ENCODE peak calls at places on chromosomes 6 and 20, in seven cellular contexts. One of them, this sample, is unnamed.

GRCh38 chr20:57473246-57474042 is 51.5 kb downstream of the CTCFL start:
- DNase-seq in fibroblast of lung: peak; percentile 11
- DNase-seq in mesendoderm: no peak
- DNase-seq in Peyer's patch: no peak
- DNase-seq in kidney: peak; percentile 70
- DNase-seq in stomach: no peak
- DNase-seq in esophagus squamous epithelium: no peak
- DNase-seq in this sample: no peak

GRCh38 chr6:148530394-148530923 is 187.8 kb downstream of the SASH1 start:
- DNase-seq in fibroblast of lung: peak; percentile 96
- DNase-seq in esophagus squamous epithelium: no peak
- DNase-seq in Peyer's patch: no peak
- DNase-seq in stomach: no peak
- DNase-seq in kidney: no peak
- DNase-seq in mesendoderm: peak; percentile 85
- DNase-seq in this sample: peak; percentile 81

GRCh38 chr6:165662671-165663282 is at the start of gene PDE10A:
- DNase-seq in esophagus squamous epithelium: no peak
- DNase-seq in stomach: peak; percentile 39
- DNase-seq in mesendoderm: peak; percentile 74
- DNase-seq in kidney: peak; percentile 85
- DNase-seq in Peyer's patch: no peak
- DNase-seq in fibroblast of lung: peak; percentile 19
- DNase-seq in this sample: no peak

GRCh38 chr6:142947702-142948480 is 2.9 kb upstream of the HIVEP2 start:
- DNase-seq in fibroblast of lung: no peak
- DNase-seq in kidney: no peak
- DNase-seq in Peyer's patch: no peak
- DNase-seq in stomach: no peak
- DNase-seq in mesendoderm: no peak
- DNase-seq in esophagus squamous epithelium: no peak
- DNase-seq in this sample: no peak

GRCh38 chr6:43399932-43400487 is 27.3 kb upstream of the ABCC10 start:
- DNase-seq in kidney: no peak
- DNase-seq in esophagus squamous epithelium: no peak
- DNase-seq in fibroblast of lung: no peak
- DNase-seq in stomach: no peak
- DNase-seq in mesendoderm: no peak
- DNase-seq in Peyer's patch: no peak
- DNase-seq in this sample: no peak

GRCh38 chr20:49045440-49046086 is 549 bp upstream of the CSE1L start:
- DNase-seq in Peyer's patch: no peak
- DNase-seq in fibroblast of lung: no peak
- DNase-seq in stomach: peak; percentile 37
- DNase-seq in kidney: no peak
- DNase-seq in mesendoderm: peak; percentile 32
- DNase-seq in esophagus squamous epithelium: no peak
- DNase-seq in this sample: no peak

GRCh38 chr6:18022398-18023231 is 35.2 kb upstream of the KIF13A start:
- DNase-seq in Peyer's patch: no peak
- DNase-seq in fibroblast of lung: peak; percentile 87
- DNase-seq in kidney: no peak
- DNase-seq in stomach: no peak
- DNase-seq in esophagus squamous epithelium: no peak
- DNase-seq in mesendoderm: peak; percentile 95
- DNase-seq in this sample: no peak

GRCh38 chr6:11762782-11763459 is 15.7 kb downstream of the ADTRP start:
- DNase-seq in esophagus squamous epithelium: no peak
- DNase-seq in mesendoderm: no peak
- DNase-seq in Peyer's patch: no peak
- DNase-seq in fibroblast of lung: peak; percentile 70
- DNase-seq in kidney: no peak
- DNase-seq in stomach: no peak
- DNase-seq in this sample: no peak

GRCh38 chr6:134938896-134939295 is 11.0 kb downstream of the ALDH8A1 start:
- DNase-seq in esophagus squamous epithelium: no peak
- DNase-seq in kidney: no peak
- DNase-seq in fibroblast of lung: peak; percentile 11
- DNase-seq in Peyer's patch: no peak
- DNase-seq in mesendoderm: no peak
- DNase-seq in stomach: no peak
- DNase-seq in this sample: no peak

GRCh38 chr6:165443462-165443861 is 134.1 kb upstream of the C6orf118 start:
- DNase-seq in mesendoderm: no peak
- DNase-seq in esophagus squamous epithelium: no peak
- DNase-seq in fibroblast of lung: no peak
- DNase-seq in stomach: no peak
- DNase-seq in kidney: no peak
- DNase-seq in Peyer's patch: no peak
- DNase-seq in this sample: no peak

GRCh38 chr20:45300961-45301360 is 5.7 kb upstream of the RBPJL start:
- DNase-seq in stomach: no peak
- DNase-seq in fibroblast of lung: peak; percentile 14
- DNase-seq in Peyer's patch: no peak
- DNase-seq in mesendoderm: peak; percentile 95
- DNase-seq in kidney: no peak
- DNase-seq in esophagus squamous epithelium: no peak
- DNase-seq in this sample: no peak

GRCh38 chr6:31582230-31582601 is at the start of gene LTB:
- DNase-seq in esophagus squamous epithelium: no peak
- DNase-seq in kidney: no peak
- DNase-seq in stomach: no peak
- DNase-seq in fibroblast of lung: no peak
- DNase-seq in Peyer's patch: no peak
- DNase-seq in mesendoderm: no peak
- DNase-seq in this sample: no peak

GRCh38 chr20:59385038-59385437 is 84.6 kb downstream of the EDN3 start:
- DNase-seq in mesendoderm: no peak
- DNase-seq in esophagus squamous epithelium: no peak
- DNase-seq in stomach: no peak
- DNase-seq in Peyer's patch: no peak
- DNase-seq in kidney: no peak
- DNase-seq in fibroblast of lung: no peak
- DNase-seq in this sample: no peak

GRCh38 chr20:910840-911770 is 5.0 kb downstream of the ANGPT4 start:
- DNase-seq in mesendoderm: no peak
- DNase-seq in fibroblast of lung: peak; percentile 19
- DNase-seq in Peyer's patch: no peak
- DNase-seq in kidney: no peak
- DNase-seq in esophagus squamous epithelium: no peak
- DNase-seq in stomach: no peak
- DNase-seq in this sample: no peak

GRCh38 chr6:47343631-47344421 is 34.1 kb upstream of the TNFRSF21 start:
- DNase-seq in stomach: peak; percentile 54
- DNase-seq in Peyer's patch: no peak
- DNase-seq in kidney: no peak
- DNase-seq in fibroblast of lung: no peak
- DNase-seq in esophagus squamous epithelium: no peak
- DNase-seq in mesendoderm: no peak
- DNase-seq in this sample: no peak

GRCh38 chr6:31401403-31401802 is 2.0 kb upstream of the MICA start:
- DNase-seq in kidney: peak; percentile 64
- DNase-seq in mesendoderm: peak; percentile 85
- DNase-seq in Peyer's patch: no peak
- DNase-seq in stomach: peak; percentile 45
- DNase-seq in fibroblast of lung: peak; percentile 87
- DNase-seq in esophagus squamous epithelium: no peak
- DNase-seq in this sample: peak; percentile 63

GRCh38 chr6:16397623-16398022 is 159.2 kb downstream of the GMPR start:
- DNase-seq in kidney: no peak
- DNase-seq in fibroblast of lung: peak; percentile 78
- DNase-seq in stomach: no peak
- DNase-seq in esophagus squamous epithelium: no peak
- DNase-seq in Peyer's patch: no peak
- DNase-seq in mesendoderm: no peak
- DNase-seq in this sample: no peak

GRCh38 chr20:20210327-20210726 is 157.6 kb upstream of the INSM1 start:
- DNase-seq in esophagus squamous epithelium: no peak
- DNase-seq in kidney: no peak
- DNase-seq in fibroblast of lung: no peak
- DNase-seq in mesendoderm: no peak
- DNase-seq in stomach: no peak
- DNase-seq in Peyer's patch: no peak
- DNase-seq in this sample: no peak

GRCh38 chr6:151143337-151143736 is 96.4 kb upstream of the AKAP12 start:
- DNase-seq in kidney: no peak
- DNase-seq in mesendoderm: no peak
- DNase-seq in stomach: no peak
- DNase-seq in fibroblast of lung: no peak
- DNase-seq in esophagus squamous epithelium: no peak
- DNase-seq in Peyer's patch: no peak
- DNase-seq in this sample: no peak

GRCh38 chr6:109978174-109979032 is at the start of gene GPR6:
- DNase-seq in esophagus squamous epithelium: no peak
- DNase-seq in fibroblast of lung: peak; percentile 52
- DNase-seq in mesendoderm: peak; percentile 93
- DNase-seq in stomach: peak; percentile 59
- DNase-seq in Peyer's patch: no peak
- DNase-seq in kidney: peak; percentile 84
- DNase-seq in this sample: no peak

GRCh38 chr20:33909331-33909921 is 84.3 kb upstream of the RALY start:
- DNase-seq in Peyer's patch: no peak
- DNase-seq in kidney: no peak
- DNase-seq in stomach: peak; percentile 33
- DNase-seq in esophagus squamous epithelium: no peak
- DNase-seq in mesendoderm: peak; percentile 71
- DNase-seq in fibroblast of lung: peak; percentile 99
- DNase-seq in this sample: peak; percentile 91
- H3K4me3 ChIP-seq in Peyer's patch: no peak overlapping the region
- H3K4me3 ChIP-seq in kidney: no peak overlapping the region
- H3K4me3 ChIP-seq in stomach: no peak overlapping the region
- H3K4me3 ChIP-seq in esophagus squamous epithelium: no peak overlapping the region
- H3K4me3 ChIP-seq in mesendoderm: no peak overlapping the region
- H3K4me3 ChIP-seq in fibroblast of lung: no peak overlapping the region
- H3K4me3 ChIP-seq in this sample: no peak overlapping the region

GRCh38 chr6:56246544-56246940 is 838 bp downstream of the COL21A1 start:
- DNase-seq in esophagus squamous epithelium: no peak
- DNase-seq in Peyer's patch: no peak
- DNase-seq in stomach: no peak
- DNase-seq in mesendoderm: peak; percentile 22
- DNase-seq in kidney: no peak
- DNase-seq in fibroblast of lung: no peak
- DNase-seq in this sample: no peak

GRCh38 chr6:56246941-56247653 is at the start of gene COL21A1:
- DNase-seq in esophagus squamous epithelium: no peak
- DNase-seq in kidney: peak; percentile 79
- DNase-seq in fibroblast of lung: peak; percentile 33
- DNase-seq in Peyer's patch: peak; percentile 49
- DNase-seq in stomach: no peak
- DNase-seq in mesendoderm: peak; percentile 93
- DNase-seq in this sample: no peak

GRCh38 chr6:56250266-56250665 is 2.9 kb upstream of the COL21A1 start:
- DNase-seq in mesendoderm: peak; percentile 8
- DNase-seq in kidney: no peak
- DNase-seq in Peyer's patch: no peak
- DNase-seq in stomach: no peak
- DNase-seq in fibroblast of lung: no peak
- DNase-seq in esophagus squamous epithelium: no peak
- DNase-seq in this sample: no peak

GRCh38 chr6:56245903-56246351 is 1.5 kb downstream of the COL21A1 start:
- DNase-seq in mesendoderm: no peak
- DNase-seq in fibroblast of lung: no peak
- DNase-seq in esophagus squamous epithelium: no peak
- DNase-seq in kidney: no peak
- DNase-seq in stomach: no peak
- DNase-seq in Peyer's patch: no peak
- DNase-seq in this sample: peak; percentile 59

DNA sequence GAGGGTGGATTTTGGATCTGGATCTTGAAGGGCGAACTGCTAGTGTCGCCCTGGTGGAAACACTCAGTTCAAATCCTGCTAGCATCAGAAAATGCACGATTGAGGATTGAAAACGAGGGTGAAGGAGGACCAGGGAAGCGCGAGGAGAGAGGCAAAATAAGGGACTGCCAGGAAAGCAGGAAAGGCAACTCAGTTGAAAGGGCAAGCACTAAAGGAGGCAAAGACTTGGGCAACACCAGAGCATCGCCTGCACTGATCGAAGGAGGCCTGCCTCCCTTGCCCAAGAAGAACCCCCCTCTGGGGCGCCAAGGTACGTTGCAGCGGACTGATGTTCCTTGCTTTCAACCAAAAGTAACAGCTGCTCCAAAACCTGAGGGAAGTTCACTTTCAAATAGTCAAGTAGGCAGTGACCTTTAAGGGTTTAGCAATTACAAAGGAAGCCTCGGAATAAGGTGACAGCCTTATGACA is 308 bp upstream of the COL21A1 start:
- DNase-seq in stomach: no peak
- DNase-seq in esophagus squamous epithelium: no peak
- DNase-seq in kidney: no peak
- DNase-seq in fibroblast of lung: no peak
- DNase-seq in mesendoderm: no peak
- DNase-seq in Peyer's patch: no peak
- DNase-seq in this sample: no peak
- H3K4me3 ChIP-seq in stomach: peak overlapping the region; percentile 51
- H3K4me3 ChIP-seq in esophagus squamous epithelium: peak overlapping the region; percentile 55
- H3K4me3 ChIP-seq in kidney: peak overlapping the region; percentile 45
- H3K4me3 ChIP-seq in fibroblast of lung: peak overlapping the region; percentile 46
- H3K4me3 ChIP-seq in mesendoderm: peak overlapping the region; percentile 13
- H3K4me3 ChIP-seq in Peyer's patch: peak overlapping the region; percentile 33
- H3K4me3 ChIP-seq in this sample: peak overlapping the region; percentile 50

GRCh38 chr20:32263398-32263954 is 14.0 kb upstream of the KIF3B start:
- DNase-seq in Peyer's patch: no peak
- DNase-seq in stomach: no peak
- DNase-seq in esophagus squamous epithelium: no peak
- DNase-seq in mesendoderm: no peak
- DNase-seq in kidney: no peak
- DNase-seq in fibroblast of lung: no peak
- DNase-seq in this sample: no peak
- H3K4me3 ChIP-seq in Peyer's patch: no peak overlapping the region
- H3K4me3 ChIP-seq in stomach: no peak overlapping the region
- H3K4me3 ChIP-seq in esophagus squamous epithelium: no peak overlapping the region
- H3K4me3 ChIP-seq in mesendoderm: no peak overlapping the region
- H3K4me3 ChIP-seq in kidney: no peak overlapping the region
- H3K4me3 ChIP-seq in fibroblast of lung: no peak overlapping the region
- H3K4me3 ChIP-seq in this sample: no peak overlapping the region

GRCh38 chr6:3324262-3324942 is 65.7 kb downstream of the PSMG4 start:
- DNase-seq in Peyer's patch: no peak
- DNase-seq in mesendoderm: no peak
- DNase-seq in stomach: no peak
- DNase-seq in kidney: no peak
- DNase-seq in esophagus squamous epithelium: no peak
- DNase-seq in fibroblast of lung: peak; percentile 98
- DNase-seq in this sample: peak; percentile 52
- H3K4me3 ChIP-seq in Peyer's patch: no peak overlapping the region
- H3K4me3 ChIP-seq in mesendoderm: no peak overlapping the region
- H3K4me3 ChIP-seq in stomach: no peak overlapping the region
- H3K4me3 ChIP-seq in kidney: no peak overlapping the region
- H3K4me3 ChIP-seq in esophagus squamous epithelium: no peak overlapping the region
- H3K4me3 ChIP-seq in fibroblast of lung: no peak overlapping the region
- H3K4me3 ChIP-seq in this sample: no peak overlapping the region

GRCh38 chr20:15802020-15802419 is 771.2 kb downstream of the KIF16B start:
- DNase-seq in stomach: no peak
- DNase-seq in kidney: no peak
- DNase-seq in fibroblast of lung: no peak
- DNase-seq in mesendoderm: no peak
- DNase-seq in esophagus squamous epithelium: no peak
- DNase-seq in Peyer's patch: no peak
- DNase-seq in this sample: no peak
- H3K4me3 ChIP-seq in stomach: no peak overlapping the region
- H3K4me3 ChIP-seq in kidney: no peak overlapping the region
- H3K4me3 ChIP-seq in fibroblast of lung: no peak overlapping the region
- H3K4me3 ChIP-seq in mesendoderm: no peak overlapping the region
- H3K4me3 ChIP-seq in esophagus squamous epithelium: no peak overlapping the region
- H3K4me3 ChIP-seq in Peyer's patch: no peak overlapping the region
- H3K4me3 ChIP-seq in this sample: no peak overlapping the region